ENCODE peak calls at places on chromosomes 13 and 19, in four cellular contexts. One of them, this sample, is unnamed.

GRCh38 chr19:55703790-55704215 is 28.8 kb downstream of the EPN1 start:
- DNase-seq in K562: peak
- DNase-seq in SK-N-SH: peak
- DNase-seq in HepG2: no peak
- DNase-seq in this sample: peak

GRCh38 chr19:14978377-14978776 is 1.3 kb downstream of the SLC1A6 start:
- DNase-seq in K562: no peak
- DNase-seq in SK-N-SH: no peak
- DNase-seq in HepG2: no peak
- DNase-seq in this sample: no peak

GRCh38 chr13:66556306-66556705 is 673.8 kb downstream of the PCDH9 start:
- DNase-seq in K562: no peak
- DNase-seq in SK-N-SH: no peak
- DNase-seq in HepG2: no peak
- DNase-seq in this sample: no peak

GRCh38 chr19:17402982-17403855 is 2.2 kb downstream of the BST2 start:
- DNase-seq in K562: peak
- DNase-seq in SK-N-SH: peak
- DNase-seq in HepG2: no peak
- DNase-seq in this sample: no peak

GRCh38 chr13:54958781-54959180 is 1930.2 kb downstream of the OLFM4 start:
- DNase-seq in K562: no peak
- DNase-seq in SK-N-SH: peak
- DNase-seq in HepG2: no peak
- DNase-seq in this sample: no peak

GRCh38 chr13:78478183-78478582 is 125.2 kb downstream of the POU4F1 start:
- DNase-seq in K562: no peak
- DNase-seq in SK-N-SH: no peak
- DNase-seq in HepG2: no peak
- DNase-seq in this sample: no peak

GRCh38 chr13:48126944-48127814 is 32.3 kb upstream of the MED4 start:
- DNase-seq in K562: peak
- DNase-seq in SK-N-SH: peak
- DNase-seq in HepG2: peak
- DNase-seq in this sample: peak

GRCh38 chr13:99415851-99416331 is 85.4 kb upstream of the TM9SF2 start:
- DNase-seq in K562: no peak
- DNase-seq in SK-N-SH: no peak
- DNase-seq in HepG2: no peak
- DNase-seq in this sample: no peak

GRCh38 chr13:21234537-21234936 is 58.1 kb downstream of the MRPL57 start:
- DNase-seq in K562: no peak
- DNase-seq in SK-N-SH: peak
- DNase-seq in HepG2: peak
- DNase-seq in this sample: no peak

GRCh38 chr13:98216135-98216565 is 39.1 kb upstream of the RNF113B start:
- DNase-seq in K562: no peak
- DNase-seq in SK-N-SH: peak
- DNase-seq in HepG2: no peak
- DNase-seq in this sample: peak

GRCh38 chr13:89746554-89746953 is 1600.9 kb upstream of the MIR17HG start:
- DNase-seq in K562: no peak
- DNase-seq in SK-N-SH: no peak
- DNase-seq in HepG2: no peak
- DNase-seq in this sample: no peak

GRCh38 chr19:55173717-55174409 is 6.2 kb downstream of the SYT5 start:
- DNase-seq in K562: peak
- DNase-seq in SK-N-SH: peak
- DNase-seq in HepG2: peak
- DNase-seq in this sample: peak

GRCh38 chr19:17348700-17349099 is 11.3 kb downstream of the GTPBP3 start:
- DNase-seq in K562: no peak
- DNase-seq in SK-N-SH: peak
- DNase-seq in HepG2: peak
- DNase-seq in this sample: no peak

GRCh38 chr13:75870397-75870801 is 234.3 kb downstream of the LMO7 start:
- DNase-seq in K562: peak
- DNase-seq in SK-N-SH: peak
- DNase-seq in HepG2: no peak
- DNase-seq in this sample: no peak

GRCh38 chr19:54518844-54519243 is 16.2 kb downstream of the LAIR2 start:
- DNase-seq in K562: peak
- DNase-seq in SK-N-SH: no peak
- DNase-seq in HepG2: peak
- DNase-seq in this sample: no peak

GRCh38 chr13:28659611-28659970 is 661 bp downstream of the POMP start:
- DNase-seq in K562: peak
- DNase-seq in SK-N-SH: no peak
- DNase-seq in HepG2: no peak
- DNase-seq in this sample: no peak

GRCh38 chr19:16886305-16886880 is 2.4 kb upstream of the F2RL3 start:
- DNase-seq in K562: peak
- DNase-seq in SK-N-SH: no peak
- DNase-seq in HepG2: peak
- DNase-seq in this sample: no peak

GRCh38 chr19:6724631-6725185 is 4.3 kb upstream of the C3 start:
- DNase-seq in K562: no peak
- DNase-seq in SK-N-SH: no peak
- DNase-seq in HepG2: no peak
- DNase-seq in this sample: no peak

GRCh38 chr19:29547981-29548380 is 22.2 kb downstream of the VSTM2B start:
- DNase-seq in K562: no peak
- DNase-seq in SK-N-SH: peak
- DNase-seq in HepG2: no peak
- DNase-seq in this sample: no peak

GRCh38 chr19:52722062-52723005 is 12.5 kb downstream of the ZNF611 start:
- DNase-seq in K562: no peak
- DNase-seq in SK-N-SH: no peak
- DNase-seq in HepG2: no peak
- DNase-seq in this sample: no peak

GRCh38 chr19:45448887-45449299 is 18.9 kb upstream of the FOSB start:
- DNase-seq in K562: no peak
- DNase-seq in SK-N-SH: no peak
- DNase-seq in HepG2: peak
- DNase-seq in this sample: no peak

GRCh38 chr13:102907016-102907756 is 61.4 kb downstream of the ERCC5 start:
- DNase-seq in K562: no peak
- DNase-seq in SK-N-SH: no peak
- DNase-seq in HepG2: no peak
- DNase-seq in this sample: no peak

GRCh38 chr19:14375055-14375581 is 6.1 kb upstream of the ADGRE5 start:
- DNase-seq in K562: no peak
- DNase-seq in SK-N-SH: no peak
- DNase-seq in HepG2: no peak
- DNase-seq in this sample: no peak

GRCh38 chr19:47691090-47691489 is 22.1 kb upstream of the EHD2 start:
- DNase-seq in K562: no peak
- DNase-seq in SK-N-SH: no peak
- DNase-seq in HepG2: no peak
- DNase-seq in this sample: no peak

GRCh38 chr19:18475004-18475453 is 37.1 kb upstream of the ISYNA1 start:
- DNase-seq in K562: no peak
- DNase-seq in SK-N-SH: no peak
- DNase-seq in HepG2: no peak
- DNase-seq in this sample: no peak

GRCh38 chr13:44109986-44110640 is 230.4 kb downstream of the LACC1 start:
- DNase-seq in K562: no peak
- DNase-seq in SK-N-SH: no peak
- DNase-seq in HepG2: no peak
- DNase-seq in this sample: no peak

GRCh38 chr13:32527151-32527550 is 11.4 kb downstream of the N4BP2L2 start:
- DNase-seq in K562: no peak
- DNase-seq in SK-N-SH: no peak
- DNase-seq in HepG2: no peak
- DNase-seq in this sample: no peak

GRCh38 chr19:31304877-31305312 is 44.3 kb downstream of the TSHZ3 start:
- DNase-seq in K562: no peak
- DNase-seq in SK-N-SH: no peak
- DNase-seq in HepG2: no peak
- DNase-seq in this sample: no peak

GRCh38 chr13:61810065-61810464 is 394.4 kb upstream of the PCDH20 start:
- DNase-seq in K562: no peak
- DNase-seq in SK-N-SH: no peak
- DNase-seq in HepG2: no peak
- DNase-seq in this sample: no peak

GRCh38 chr19:27795369-27795768 is 1417.6 kb downstream of the UQCRFS1 start:
- DNase-seq in K562: no peak
- DNase-seq in SK-N-SH: no peak
- DNase-seq in HepG2: no peak
- DNase-seq in this sample: no peak

GRCh38 chr19:34145741-34146202 is 26.5 kb upstream of the LSM14A start:
- DNase-seq in K562: peak
- DNase-seq in SK-N-SH: peak
- DNase-seq in HepG2: peak
- DNase-seq in this sample: peak

GRCh38 chr13:66329988-66330429 is 900.1 kb downstream of the PCDH9 start:
- DNase-seq in K562: no peak
- DNase-seq in SK-N-SH: no peak
- DNase-seq in HepG2: no peak
- DNase-seq in this sample: no peak

DNA sequence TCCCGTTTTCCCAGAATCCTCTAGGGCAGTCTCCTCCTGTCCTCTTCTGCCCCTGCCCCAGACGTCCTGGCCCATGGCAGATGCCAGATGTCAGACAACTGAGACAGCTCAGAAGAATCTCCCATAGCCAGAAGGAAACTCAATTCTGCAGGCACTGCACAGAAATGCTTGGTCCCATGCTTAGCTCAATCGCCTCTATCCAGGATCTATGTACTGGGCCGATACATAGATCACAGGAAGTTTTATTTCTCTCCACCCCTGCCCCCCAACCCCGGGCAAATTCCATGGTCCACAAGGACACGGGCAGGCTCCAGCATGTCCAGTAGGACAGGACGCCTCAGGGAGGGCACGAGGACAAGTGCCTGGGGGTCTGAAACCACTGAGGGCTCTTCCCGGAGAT is 4.8 kb downstream of the MBD3 start:
- DNase-seq in K562: no peak
- DNase-seq in SK-N-SH: no peak
- DNase-seq in HepG2: peak
- DNase-seq in this sample: no peak
- TF ChIP-seq REST in K562: no peak
- TF ChIP-seq REST in SK-N-SH: no peak
- TF ChIP-seq REST in HepG2: no peak
- TF ChIP-seq REST in this sample: no peak

GRCh38 chr19:294819-295686 is 3.9 kb upstream of the PLPP2 start:
- DNase-seq in K562: peak
- DNase-seq in SK-N-SH: peak
- DNase-seq in HepG2: no peak
- DNase-seq in this sample: no peak
- TF ChIP-seq ELF1 in K562: no peak
- TF ChIP-seq ELF1 in SK-N-SH: no peak
- TF ChIP-seq ELF1 in HepG2: no peak
- TF ChIP-seq ELF1 in this sample: no peak

GRCh38 chr13:114087430-114087829 is 45.0 kb downstream of the RASA3 start:
- DNase-seq in K562: no peak
- DNase-seq in SK-N-SH: no peak
- DNase-seq in HepG2: no peak
- DNase-seq in this sample: no peak
- TF ChIP-seq REST in K562: no peak
- TF ChIP-seq REST in SK-N-SH: no peak
- TF ChIP-seq REST in HepG2: no peak
- TF ChIP-seq REST in this sample: no peak

GRCh38 chr19:3373971-3374368 is 7.6 kb downstream of the NFIC start:
- DNase-seq in K562: no peak
- DNase-seq in SK-N-SH: no peak
- DNase-seq in HepG2: no peak
- DNase-seq in this sample: no peak

GRCh38 chr19:3372413-3372812 is 6.0 kb downstream of the NFIC start:
- DNase-seq in K562: no peak
- DNase-seq in SK-N-SH: no peak
- DNase-seq in HepG2: no peak
- DNase-seq in this sample: no peak

GRCh38 chr19:3378352-3379146 is 12.2 kb downstream of the NFIC start:
- DNase-seq in K562: peak
- DNase-seq in SK-N-SH: peak
- DNase-seq in HepG2: no peak
- DNase-seq in this sample: no peak

GRCh38 chr19:3374369-3375112 is 8.2 kb downstream of the NFIC start:
- DNase-seq in K562: peak
- DNase-seq in SK-N-SH: peak
- DNase-seq in HepG2: no peak
- DNase-seq in this sample: no peak

GRCh38 chr19:3375221-3376088 is 9.1 kb downstream of the NFIC start:
- DNase-seq in K562: peak
- DNase-seq in SK-N-SH: peak
- DNase-seq in HepG2: no peak
- DNase-seq in this sample: no peak
- TF ChIP-seq ELF1 in K562: no peak
- TF ChIP-seq ELF1 in SK-N-SH: no peak
- TF ChIP-seq ELF1 in HepG2: no peak
- TF ChIP-seq ELF1 in this sample: no peak